ENCODE peak calls at places on chromosomes 4 and X, in five cellular contexts. Z is HT1080; J is heart left ventricle; E is stimulated activated CD4-positive, alpha-beta T cell treated with anti-CD3 and anti-CD28 coated beads, TNF-alpha, amount 100 ng/mL, for 48 hours; U is stimulated activated CD8-positive, alpha-beta memory T cell treated with anti-CD3 and anti-CD28 coated beads, Interleukin-4, amount 100 ng/mL, for 24 hours. K is an unnamed sample.
A peak's percentile ranks its signal among the peaks of the same experiment; 100 is the strongest.

GRCh38 chrX:110123331-110123782 is 120.4 kb downstream of the TMEM164 start:
- DNase-seq in Z (no peak), J (no peak), E (no peak), U (no peak), K (no peak)

GRCh38 chr4:81118086-81118485 is 87.6 kb downstream of the BMP3 start:
- DNase-seq in Z (no peak), J (no peak), E (no peak), U (no peak), K (no peak)

GRCh38 chr4:11119474-11119873 is 309.2 kb downstream of the HS3ST1 start:
- DNase-seq in Z (no peak), J (no peak), E (no peak), U (no peak), K (no peak)

GRCh38 chr4:173214661-173215060 is 46.0 kb downstream of the GALNT7 start:
- DNase-seq in Z (peak; percentile 50), J (no peak), E (no peak), U (no peak), K (no peak)

GRCh38 chrX:39162322-39162721 is 361.1 kb downstream of the MID1IP1 start:
- DNase-seq in Z (no peak), J (no peak), E (peak; percentile 34), U (peak; percentile 22), K (peak; percentile 44)

GRCh38 chr4:88672987-88673386 is 24.6 kb downstream of the NAP1L5 start:
- DNase-seq in Z (peak; percentile 34), J (no peak), E (no peak), U (no peak), K (no peak)

GRCh38 chr4:23484689-23485088 is 405.2 kb downstream of the PPARGC1A start:
- DNase-seq in Z (peak; percentile 51), J (no peak), E (no peak), U (no peak), K (no peak)

GRCh38 chr4:133484287-133484686 is 335.2 kb downstream of the PCDH10 start:
- DNase-seq in Z (no peak), J (no peak), E (no peak), U (no peak), K (no peak)

GRCh38 chr4:73885570-73886230 is 16.5 kb downstream of the CXCL1 start:
- DNase-seq in Z (peak; percentile 71), J (no peak), E (no peak), U (no peak), K (no peak)

GRCh38 chrX:78619829-78620228 is 39.3 kb downstream of the RTL3 start:
- DNase-seq in Z (peak; percentile 23), J (no peak), E (no peak), U (no peak), K (no peak)

GRCh38 chrX:153819398-153820083 is 10.8 kb downstream of the PDZD4 start:
- DNase-seq in Z (no peak), J (no peak), E (no peak), U (no peak), K (no peak)

GRCh38 chr4:156291317-156291716 is 337.7 kb upstream of the CTSO start:
- DNase-seq in Z (peak; percentile 45), J (no peak), E (no peak), U (no peak), K (no peak)

GRCh38 chrX:39802906-39803305 is 294.9 kb downstream of the BCOR start:
- DNase-seq in Z (no peak), J (no peak), E (no peak), U (no peak), K (no peak)

GRCh38 chr4:40984051-40984450 is 230.3 kb downstream of the APBB2 start:
- DNase-seq in Z (no peak), J (no peak), E (no peak), U (no peak), K (no peak)

GRCh38 chrX:17242470-17242869 is 132.5 kb upstream of the NHS start:
- DNase-seq in Z (peak; percentile 28), J (no peak), E (no peak), U (no peak), K (no peak)

GRCh38 chrX:114626323-114626722 is 42.4 kb downstream of the HTR2C start:
- DNase-seq in Z (peak; percentile 1), J (no peak), E (no peak), U (no peak), K (no peak)

GRCh38 chr4:72860766-72861165 is 208.8 kb downstream of the COX18 start:
- DNase-seq in Z (no peak), J (no peak), E (no peak), U (no peak), K (no peak)

GRCh38 chrX:69028006-69028760 is 137.1 kb downstream of the PJA1 start:
- DNase-seq in Z (no peak), J (no peak), E (no peak), U (no peak), K (no peak)

GRCh38 chr4:101114936-101115372 is 232.4 kb downstream of the PPP3CA start:
- DNase-seq in Z (peak; percentile 97), J (no peak), E (no peak), U (no peak), K (no peak)

GRCh38 chr4:71126719-71127118 is 133.3 kb downstream of the DCK start:
- DNase-seq in Z (peak; percentile 90), J (no peak), E (no peak), U (no peak), K (no peak)

GRCh38 chr4:20159516-20159915 is 92.2 kb upstream of the SLIT2 start:
- DNase-seq in Z (no peak), J (no peak), E (no peak), U (no peak), K (no peak)

GRCh38 chrX:96884027-96884426 is 319 bp downstream of the RPA4 start:
- DNase-seq in Z (no peak), J (no peak), E (no peak), U (no peak), K (no peak)